ENCODE peak calls at places on chromosomes 16 and 17, in seven cellular contexts. B is effector memory CD4-positive, alpha-beta T cell; G is T-helper 17 cell; T is omental fat pad; N is activated T-helper 9 cell treated with anti-CD3 and anti-CD28 coated beads, Interleukin-2, amount 50 U/mL, for 16 hours; A is mucosa of gallbladder; I is prostate gland. J is an unnamed sample.

GRCh38 chr16:48300391-48300856 is 53.1 kb upstream of the ABCC11 start:
- DNase-seq in B (no peak), G (no peak), T (no peak), N (no peak), A (no peak), I (no peak), J (no peak)

GRCh38 chr16:8044796-8045195 is 545.5 kb downstream of the TMEM114 start:
- DNase-seq in B (no peak), G (no peak), T (no peak), N (no peak), A (no peak), I (no peak), J (no peak)

GRCh38 chr16:72355561-72355960 is 183.6 kb upstream of the PMFBP1 start:
- DNase-seq in B (no peak), G (no peak), T (no peak), N (no peak), A (no peak), I (no peak), J (no peak)

GRCh38 chr16:58339452-58339938 is 44.7 kb upstream of the PRSS54 start:
- DNase-seq in B (no peak), G (no peak), T (no peak), N (no peak), A (no peak), I (no peak), J (no peak)

GRCh38 chr17:81114694-81115093 is 50.6 kb upstream of the PVALEF start:
- DNase-seq in B (no peak), G (no peak), T (no peak), N (no peak), A (no peak), I (no peak), J (no peak)

GRCh38 chr17:76179496-76180467 is 38.7 kb upstream of the FOXJ1 start:
- DNase-seq in B (peak), G (no peak), T (no peak), N (no peak), A (no peak), I (no peak), J (no peak)

GRCh38 chr17:40303706-40304450 is 5.1 kb upstream of the RARA start:
- DNase-seq in B (no peak), G (no peak), T (no peak), N (no peak), A (no peak), I (no peak), J (no peak)

GRCh38 chr17:80372456-80372855 is 42.5 kb upstream of the ENDOV start:
- DNase-seq in B (no peak), G (no peak), T (no peak), N (no peak), A (no peak), I (no peak), J (no peak)

GRCh38 chr17:7849185-7850117 is 5.4 kb upstream of the TMEM88 start:
- DNase-seq in B (no peak), G (no peak), T (no peak), N (no peak), A (no peak), I (no peak), J (no peak)

GRCh38 chr17:4469552-4469951 is 29.1 kb upstream of the SPNS2 start:
- DNase-seq in B (no peak), G (no peak), T (no peak), N (no peak), A (no peak), I (no peak), J (no peak)

GRCh38 chr17:57035971-57036481 is 49.0 kb upstream of the AKAP1 start:
- DNase-seq in B (no peak), G (no peak), T (no peak), N (no peak), A (peak), I (peak), J (no peak)

GRCh38 chr16:78775161-78775561 is 675.7 kb downstream of the WWOX start:
- DNase-seq in B (no peak), G (no peak), T (no peak), N (peak), A (no peak), I (no peak), J (no peak)

GRCh38 chr17:27315796-27316465 is 22.0 kb downstream of the WSB1 start:
- DNase-seq in B (no peak), G (no peak), T (no peak), N (no peak), A (no peak), I (no peak), J (no peak)

GRCh38 chr17:63973930-63974593 is 1.3 kb upstream of the SCN4A start:
- DNase-seq in B (no peak), G (no peak), T (no peak), N (no peak), A (no peak), I (no peak), J (no peak)

GRCh38 chr17:49870298-49870697 is 22.4 kb upstream of the TAC4 start:
- DNase-seq in B (no peak), G (no peak), T (no peak), N (no peak), A (no peak), I (no peak), J (no peak)

GRCh38 chr17:27870345-27870744 is 22.8 kb downstream of the LYRM9 start:
- DNase-seq in B (no peak), G (no peak), T (no peak), N (no peak), A (no peak), I (no peak), J (no peak)

GRCh38 chr16:69260506-69260905 is 50.6 kb upstream of the VPS4A start:
- DNase-seq in B (no peak), G (no peak), T (no peak), N (no peak), A (no peak), I (no peak), J (no peak)

GRCh38 chr17:75877752-75878173 is 618 bp downstream of the TRIM47 start:
- DNase-seq in B (peak), G (peak), T (no peak), N (peak), A (peak), I (peak), J (peak)

GRCh38 chr16:57695378-57696054 is 910 bp downstream of the DRC7 start:
- DNase-seq in B (no peak), G (no peak), T (no peak), N (no peak), A (no peak), I (no peak), J (no peak)

GRCh38 chr17:82890339-82890730 is 50.5 kb upstream of the ZNF750 start:
- DNase-seq in B (no peak), G (no peak), T (no peak), N (no peak), A (no peak), I (no peak), J (no peak)

GRCh38 chr16:76226481-76226880 is 50.7 kb upstream of the CNTNAP4 start:
- DNase-seq in B (no peak), G (no peak), T (no peak), N (no peak), A (no peak), I (no peak), J (no peak)

GRCh38 chr16:1106659-1107058 is 10.6 kb upstream of the C1QTNF8 start:
- DNase-seq in B (no peak), G (no peak), T (no peak), N (no peak), A (no peak), I (no peak), J (no peak)

GRCh38 chr17:80265205-80266068 is 4.8 kb downstream of the RNF213 start:
- DNase-seq in B (peak), G (no peak), T (no peak), N (peak), A (no peak), I (no peak), J (no peak)

GRCh38 chr16:68752602-68753001 is 15.5 kb downstream of the CDH1 start:
- DNase-seq in B (no peak), G (no peak), T (no peak), N (no peak), A (peak), I (no peak), J (no peak)

GRCh38 chr16:56462064-56462796 is 10.9 kb downstream of the OGFOD1 start:
- DNase-seq in B (no peak), G (no peak), T (no peak), N (no peak), A (no peak), I (no peak), J (no peak)

GRCh38 chr16:48054881-48055601 is 100.8 kb downstream of the ABCC12 start:
- DNase-seq in B (no peak), G (no peak), T (no peak), N (no peak), A (peak), I (peak), J (peak)

GRCh38 chr17:77690271-77691161 is 268.0 kb upstream of the TNRC6C start:
- DNase-seq in B (no peak), G (no peak), T (no peak), N (no peak), A (no peak), I (no peak), J (no peak)

J was measured in progenitor cell of endocrine pancreas.